ENCODE peak calls at places on chromosomes 4 and X, in eight cellular contexts. X, R, S, K, E, V, P and B are unnamed samples.

GRCh38 chr4:36325499-36325898 is 44.1 kb downstream of the DTHD1 start:
- DNase-seq in X (no peak), R (no peak), S (no peak), K (peak; percentile 59), E (no peak), V (no peak), P (no peak), B (no peak)

GRCh38 chrX:109684136-109684535 is 48.9 kb downstream of the ACSL4 start:
- DNase-seq in X (no peak), R (no peak), S (no peak), K (no peak), E (no peak), V (no peak), P (no peak), B (no peak)

GRCh38 chr4:11354531-11354930 is 74.2 kb downstream of the HS3ST1 start:
- DNase-seq in X (no peak), R (no peak), S (no peak), K (no peak), E (no peak), V (no peak), P (no peak), B (no peak)

GRCh38 chr4:101282076-101282844 is 65.1 kb downstream of the PPP3CA start:
- DNase-seq in X (no peak), R (peak; percentile 98), S (no peak), K (no peak), E (no peak), V (peak; percentile 27), P (no peak), B (no peak)

GRCh38 chr4:23135792-23136645 is 443.3 kb downstream of the GBA3 start:
- DNase-seq in X (no peak), R (peak; percentile 50), S (no peak), K (no peak), E (peak; percentile 12), V (no peak), P (peak; percentile 12), B (peak; percentile 20)

GRCh38 chrX:46739736-46740135 is 19.2 kb downstream of the SLC9A7 start:
- DNase-seq in X (no peak), R (no peak), S (no peak), K (no peak), E (no peak), V (no peak), P (no peak), B (no peak)

GRCh38 chrX:77510007-77510406 is 62.8 kb downstream of the FGF16 start:
- DNase-seq in X (no peak), R (no peak), S (no peak), K (no peak), E (no peak), V (no peak), P (no peak), B (no peak)

GRCh38 chr4:78417603-78418002 is 134.0 kb upstream of the ANXA3 start:
- DNase-seq in X (no peak), R (no peak), S (no peak), K (no peak), E (no peak), V (no peak), P (no peak), B (no peak)

GRCh38 chrX:66022742-66023725 is 16.8 kb downstream of the VSIG4 start:
- DNase-seq in X (no peak), R (peak; percentile 53), S (no peak), K (no peak), E (no peak), V (no peak), P (no peak), B (no peak)

GRCh38 chrX:2627272-2627867 is 63.7 kb upstream of the CD99 start:
- DNase-seq in X (no peak), R (peak; percentile 74), S (peak; percentile 17), K (no peak), E (peak; percentile 44), V (peak; percentile 39), P (peak; percentile 15), B (no peak)

GRCh38 chrX:100973411-100973810 is 3.9 kb downstream of the ARL13A start:
- DNase-seq in X (no peak), R (no peak), S (no peak), K (no peak), E (no peak), V (no peak), P (no peak), B (no peak)

GRCh38 chr4:76306882-76307669 is 543 bp downstream of the STBD1 start:
- DNase-seq in X (no peak), R (peak; percentile 1), S (peak; percentile 66), K (no peak), E (no peak), V (no peak), P (no peak), B (no peak)

GRCh38 chr4:3478446-3479357 is 15.6 kb downstream of the DOK7 start:
- DNase-seq in X (no peak), R (no peak), S (no peak), K (no peak), E (no peak), V (no peak), P (no peak), B (no peak)

GRCh38 chr4:72899214-72899613 is 170.3 kb downstream of the COX18 start:
- DNase-seq in X (no peak), R (no peak), S (no peak), K (no peak), E (no peak), V (no peak), P (no peak), B (no peak)

GRCh38 chr4:168614316-168615057 is 117.6 kb downstream of the PALLD start:
- DNase-seq in X (no peak), R (no peak), S (no peak), K (no peak), E (no peak), V (no peak), P (no peak), B (no peak)

GRCh38 chr4:39698424-39699009 is 581 bp downstream of the UBE2K start:
- DNase-seq in X (no peak), R (peak; percentile 54), S (peak; percentile 46), K (no peak), E (no peak), V (no peak), P (no peak), B (no peak)

GRCh38 chr4:39700500-39700899 is 2.6 kb downstream of the UBE2K start:
- DNase-seq in X (no peak), R (no peak), S (no peak), K (no peak), E (no peak), V (no peak), P (no peak), B (no peak)

GRCh38 chr4:39702716-39703115 is 4.8 kb downstream of the UBE2K start:
- DNase-seq in X (no peak), R (no peak), S (no peak), K (no peak), E (no peak), V (no peak), P (no peak), B (no peak)

GRCh38 chr4:39697740-39698423 is at the start of gene UBE2K:
- DNase-seq in X (peak; percentile 37), R (peak; percentile 93), S (peak; percentile 75), K (no peak), E (peak; percentile 71), V (peak; percentile 84), P (peak; percentile 42), B (no peak)

GRCh38 chr4:39699676-39700409 is 1.9 kb downstream of the UBE2K start:
- DNase-seq in X (peak; percentile 44), R (peak; percentile 16), S (no peak), K (no peak), E (no peak), V (no peak), P (no peak), B (no peak)
- H3K4me3 ChIP-seq in X (peak overlapping the region; percentile 99), R (peak overlapping the region; percentile 87), S (peak overlapping the region; percentile 1), K (peak overlapping the region; percentile 96), E (peak overlapping the region; percentile 66), V (peak overlapping the region; percentile 97), P (peak overlapping the region; percentile 85), B (peak overlapping the region; percentile 93)

GRCh38 chrX:30141966-30142365 is 73.4 kb upstream of the MAGEB2 start:
- DNase-seq in X (no peak), R (peak; percentile 82), S (no peak), K (no peak), E (peak; percentile 43), V (no peak), P (no peak), B (peak; percentile 23)
- TF ChIP-seq CTCF in X (peak; percentile 34), R (peak; percentile 65), S (no peak), K (peak; percentile 41), E (peak; percentile 43), V (no peak), P (no peak), B (peak; percentile 52)

GRCh38 chr4:13545394-13545808 is 1.1 kb upstream of the NKX3-2 start:
- DNase-seq in X (no peak), R (no peak), S (no peak), K (no peak), E (no peak), V (no peak), P (no peak), B (no peak)
- H3K4me3 ChIP-seq in X (no peak overlapping the region), R (peak overlapping the region; percentile 70), S (no peak overlapping the region), K (peak overlapping the region; percentile 17), E (peak overlapping the region; percentile 64), V (peak overlapping the region; percentile 47), P (peak overlapping the region; percentile 47), B (peak overlapping the region; percentile 69)

GRCh38 chrX:112048707-112049106 is 33.9 kb downstream of the TRPC5 start:
- DNase-seq in X (no peak), R (no peak), S (no peak), K (no peak), E (no peak), V (no peak), P (no peak), B (no peak)

GRCh38 chrX:112043997-112044396 is 38.6 kb downstream of the TRPC5 start:
- DNase-seq in X (no peak), R (peak; percentile 6), S (no peak), K (no peak), E (peak; percentile 12), V (no peak), P (no peak), B (peak; percentile 2)
- TF ChIP-seq CTCF in X (no peak), R (peak; percentile 38), S (no peak), K (peak; percentile 21), E (peak; percentile 30), V (no peak), P (no peak), B (peak; percentile 47)

DNA sequence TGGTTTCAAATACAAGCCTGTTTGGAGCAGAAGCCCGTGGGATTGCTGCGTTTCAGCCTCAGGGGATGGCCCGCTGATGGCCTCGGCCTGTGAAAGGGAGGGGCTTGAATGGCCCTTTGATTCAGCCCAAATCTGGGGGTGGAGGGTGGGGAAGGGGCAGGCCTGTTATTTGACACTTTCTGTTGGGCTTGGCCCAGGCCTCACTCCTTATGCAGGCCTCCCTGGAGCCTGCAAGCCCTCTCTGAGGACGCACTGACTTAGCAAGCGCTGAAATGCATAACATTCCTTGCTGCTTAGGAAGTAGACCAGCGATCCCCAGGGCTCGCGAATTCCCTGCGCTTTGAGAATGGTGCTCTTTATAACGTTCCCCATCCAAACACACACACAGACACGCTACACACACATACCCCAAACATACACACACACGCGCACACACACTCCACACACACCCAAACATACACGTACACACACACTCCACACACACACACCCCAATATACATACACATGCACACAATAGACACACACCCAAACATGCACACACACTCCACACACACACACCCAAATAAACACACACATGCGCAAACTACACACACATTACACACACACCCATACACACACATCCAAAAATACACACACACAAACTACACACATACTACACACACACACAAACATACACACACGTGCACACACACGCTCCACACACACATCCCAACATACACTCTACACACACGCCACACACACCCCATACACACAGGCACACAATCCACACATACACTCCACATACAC is 29.6 kb downstream of the TLR10 start:
- DNase-seq in X (peak; percentile 99), R (peak; percentile 89), S (peak; percentile 56), K (no peak), E (peak; percentile 81), V (no peak), P (peak; percentile 90), B (peak; percentile 84)
- H3K4me3 ChIP-seq in X (no peak overlapping the region), R (no peak overlapping the region), S (no peak overlapping the region), K (no peak overlapping the region), E (no peak overlapping the region), V (no peak overlapping the region), P (no peak overlapping the region), B (no peak overlapping the region)